ENCODE peak calls at places on chromosomes 16 and 17, in four cellular contexts. K is IMR-90, C is K562, F is GM12878. N is an unnamed sample.

GRCh38 chr17:79931517-79932309 is 92.5 kb upstream of the CBX4 start:
- DNase-seq in K (peak), C (no peak), F (no peak), N (no peak)

GRCh38 chr17:49575524-49576120 is at the start of gene NXPH3:
- DNase-seq in K (peak), C (peak), F (no peak), N (peak)

GRCh38 chr16:424033-424622 is 1.3 kb upstream of the RAB11FIP3 start:
- DNase-seq in K (peak), C (no peak), F (no peak), N (peak)

GRCh38 chr17:69506489-69506888 is 92.0 kb downstream of the MAP2K6 start:
- DNase-seq in K (no peak), C (no peak), F (no peak), N (no peak)

GRCh38 chr17:10762037-10762436 is 32.2 kb upstream of the TMEM220 start:
- DNase-seq in K (no peak), C (no peak), F (no peak), N (no peak)

GRCh38 chr16:11076259-11077018 is 132.1 kb downstream of the CLEC16A start:
- DNase-seq in K (peak), C (peak), F (peak), N (no peak)

GRCh38 chr16:82728901-82729300 is 102.1 kb downstream of the CDH13 start:
- DNase-seq in K (no peak), C (no peak), F (no peak), N (no peak)

GRCh38 chr16:89452241-89452640 is 38.1 kb downstream of the ANKRD11 start:
- DNase-seq in K (no peak), C (no peak), F (no peak), N (no peak)

GRCh38 chr16:84314814-84315213 is 20.1 kb downstream of the WFDC1 start:
- DNase-seq in K (peak), C (no peak), F (no peak), N (no peak)

GRCh38 chr16:48212033-48212432 is 32.1 kb upstream of the LONP2 start:
- DNase-seq in K (peak), C (no peak), F (no peak), N (no peak)

GRCh38 chr17:66290097-66290722 is 12.2 kb upstream of the PRKCA start:
- DNase-seq in K (no peak), C (peak), F (no peak), N (peak)

GRCh38 chr17:79191270-79191934 is 116.8 kb downstream of the ENGASE start:
- DNase-seq in K (no peak), C (no peak), F (no peak), N (no peak)

GRCh38 chr17:29726721-29727252 is 104.1 kb upstream of the CORO6 start:
- DNase-seq in K (peak), C (peak), F (peak), N (peak)

GRCh38 chr17:13813347-13814240 is 211.9 kb upstream of the HS3ST3A1 start:
- DNase-seq in K (no peak), C (no peak), F (no peak), N (no peak)

GRCh38 chr17:30323895-30324319 is 9.9 kb downstream of the TMIGD1 start:
- DNase-seq in K (no peak), C (peak), F (no peak), N (peak)

GRCh38 chr16:71584543-71585317 is 7.8 kb upstream of the TAT start:
- DNase-seq in K (no peak), C (no peak), F (no peak), N (no peak)

GRCh38 chr16:53937068-53937614 is 233.2 kb downstream of the FTO start:
- DNase-seq in K (no peak), C (no peak), F (no peak), N (no peak)

GRCh38 chr16:68991075-68991474 is 114.4 kb upstream of the HAS3 start:
- DNase-seq in K (no peak), C (no peak), F (no peak), N (no peak)

GRCh38 chr16:2476345-2476720 is 1.4 kb downstream of the TBC1D24 start:
- DNase-seq in K (no peak), C (no peak), F (no peak), N (no peak)

GRCh38 chr17:43020030-43020621 is 2.1 kb downstream of the VAT1 start:
- DNase-seq in K (no peak), C (no peak), F (no peak), N (peak)

GRCh38 chr17:38451030-38451839 is 23.0 kb downstream of the ARHGAP23 start:
- DNase-seq in K (peak), C (no peak), F (no peak), N (peak)

GRCh38 chr16:78317871-78318270 is 218.4 kb downstream of the WWOX start:
- DNase-seq in K (no peak), C (no peak), F (no peak), N (peak)

DNA sequence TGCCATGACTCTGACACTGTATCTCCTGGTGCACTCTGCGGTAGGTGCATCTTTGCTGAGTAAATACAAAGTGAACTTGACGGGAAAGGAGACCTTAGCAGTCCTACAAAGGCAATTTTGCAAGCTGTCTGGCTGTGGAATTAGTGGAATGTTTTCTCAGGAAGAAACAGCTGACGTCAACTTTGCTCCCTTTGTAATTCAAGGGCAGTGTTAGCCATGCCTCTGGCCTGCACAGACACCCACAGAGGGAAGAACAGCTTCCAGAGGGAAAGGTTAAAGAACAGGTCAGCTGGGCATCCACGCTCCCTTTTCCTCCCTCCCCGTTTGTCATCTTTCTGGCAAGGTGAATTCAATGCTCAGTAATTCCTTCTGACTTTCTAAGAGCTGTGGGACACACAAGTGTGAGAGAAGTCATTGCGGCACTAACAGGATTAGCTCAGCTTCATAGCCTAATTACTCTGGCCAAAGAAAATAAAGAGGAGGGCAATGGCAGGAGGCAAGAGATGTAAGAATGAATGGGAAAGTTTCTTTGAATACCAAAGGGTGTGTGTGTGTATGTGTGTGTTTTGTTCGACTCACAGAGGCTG is 476.9 kb upstream of the GOT2 start:
- DNase-seq in K (peak), C (no peak), F (no peak), N (peak)
- TF ChIP-seq FOS in K (no peak), C (no peak), F (no peak), N (peak)

DNA sequence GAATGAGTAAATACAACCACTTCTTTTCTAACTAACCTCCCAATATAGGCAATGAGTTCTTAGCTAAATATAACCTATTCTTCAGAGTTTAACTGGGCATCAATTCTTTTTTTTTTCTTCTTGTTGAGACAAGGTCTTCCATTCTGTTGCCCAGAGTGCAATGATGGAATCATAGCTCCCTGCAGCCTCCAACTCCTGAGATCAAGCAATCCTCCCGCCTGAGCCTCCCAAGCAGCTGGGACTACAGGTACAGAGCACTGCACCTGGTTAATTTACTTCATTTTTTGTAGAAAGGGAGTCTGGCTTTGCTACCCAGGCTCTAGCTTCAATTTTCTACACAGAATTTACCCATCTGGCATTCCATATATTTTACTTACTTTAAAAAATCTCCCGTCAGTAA is 1.1 kb downstream of the METTL16 start:
- DNase-seq in K (no peak), C (no peak), F (no peak), N (no peak)
- H2AFZ ChIP-seq in K (no peak), C (no peak), F (no peak), N (no peak)

GRCh38 chr17:1625507-1626080 is 3.0 kb downstream of the SLC43A2 start:
- DNase-seq in K (no peak), C (peak), F (no peak), N (peak)

GRCh38 chr17:1624650-1625049 is 4.0 kb downstream of the SLC43A2 start:
- DNase-seq in K (no peak), C (no peak), F (no peak), N (no peak)

GRCh38 chr17:1627219-1627986 is 1.2 kb downstream of the SLC43A2 start:
- DNase-seq in K (no peak), C (peak), F (no peak), N (no peak)

GRCh38 chr17:1625053-1625452 is 3.6 kb downstream of the SLC43A2 start:
- DNase-seq in K (no peak), C (no peak), F (no peak), N (peak)

DNA sequence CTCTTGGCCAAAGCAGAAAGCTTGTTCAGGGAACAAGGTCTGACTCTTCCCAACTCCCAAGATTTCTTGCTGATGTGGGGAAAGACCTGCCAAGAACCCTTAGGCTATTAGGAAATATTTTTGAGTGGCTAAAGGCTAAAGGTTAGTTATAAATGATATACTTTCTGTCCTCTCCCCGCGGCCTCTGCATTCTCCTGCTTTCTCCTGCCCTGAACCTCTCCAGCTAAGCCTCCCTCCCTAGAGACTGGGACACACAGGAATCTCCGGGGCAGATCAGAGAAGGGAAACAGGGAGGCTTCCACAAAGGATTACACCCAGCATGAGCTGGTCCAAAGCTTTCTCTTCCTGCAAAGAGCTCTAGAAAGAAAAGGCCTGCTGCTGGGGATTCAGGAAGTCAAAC is 2.3 kb downstream of the SLC43A2 start:
- DNase-seq in K (no peak), C (no peak), F (no peak), N (no peak)
- H3K27ac ChIP-seq in K (no peak), C (no peak), F (no peak), N (peak)

DNA sequence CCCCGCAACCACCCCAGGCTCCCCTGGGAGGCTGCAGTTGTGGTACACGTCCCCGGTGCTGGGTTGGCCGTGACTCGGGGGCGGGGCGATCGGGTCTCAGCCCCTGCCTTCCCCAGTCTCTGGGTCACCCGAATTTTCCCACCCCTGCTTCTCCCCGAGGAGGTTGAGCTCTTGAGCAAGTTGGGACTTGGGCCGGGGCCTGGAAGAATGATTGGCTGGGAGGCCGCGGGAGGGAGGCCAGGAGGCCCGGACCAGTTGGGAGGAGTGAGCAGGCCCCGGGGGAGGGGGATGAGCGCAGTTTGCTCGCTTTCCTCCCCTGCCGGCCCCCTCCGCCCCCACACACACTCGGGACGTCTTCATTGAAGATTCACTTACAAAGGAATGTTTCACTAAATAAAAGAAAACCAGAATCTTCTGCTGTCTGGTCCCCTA is 4.5 kb upstream of the HEXIM1 start:
- DNase-seq in K (peak), C (peak), F (no peak), N (no peak)
- TF ChIP-seq FOS in K (no peak), C (no peak), F (no peak), N (no peak)

DNA sequence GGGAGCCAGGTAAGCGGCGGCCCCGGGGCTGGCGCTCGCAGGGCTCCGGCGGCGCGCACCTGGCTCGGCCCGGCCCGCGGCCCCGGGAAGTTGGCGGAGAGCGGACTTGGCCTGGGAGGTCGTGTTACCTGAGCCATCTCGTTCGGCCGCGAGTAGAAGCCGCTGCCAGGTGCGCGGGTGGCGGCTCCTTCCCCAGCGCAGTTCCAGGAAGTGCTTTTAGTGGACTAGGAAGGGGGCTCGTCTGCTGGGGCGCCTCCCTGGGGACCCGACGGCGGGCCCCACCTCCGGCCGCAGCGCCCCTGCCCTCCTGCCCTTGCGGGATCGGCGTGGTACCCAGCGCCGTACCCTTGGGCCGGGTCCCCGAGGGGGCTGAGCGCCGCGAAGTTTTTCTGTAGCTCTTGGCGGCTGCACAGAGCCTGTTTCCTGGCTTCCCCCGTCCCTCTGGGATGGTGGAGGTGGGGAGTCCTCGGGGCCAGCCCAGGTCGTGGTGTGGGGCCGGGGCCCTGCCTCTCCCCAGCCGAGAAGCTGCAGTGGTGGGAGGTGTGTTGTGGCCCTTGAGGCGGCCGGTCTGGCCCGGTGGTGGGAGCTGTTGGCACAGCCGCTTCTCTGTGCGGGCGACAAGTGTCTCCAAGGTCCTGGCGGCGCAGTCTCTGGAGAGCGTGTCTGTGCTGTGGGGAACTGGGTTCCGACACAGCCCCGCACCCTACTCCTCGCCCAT is 96.9 kb downstream of the RAB11FIP4 start:
- DNase-seq in K (no peak), C (no peak), F (no peak), N (no peak)
- H2AFZ ChIP-seq in K (peak), C (peak), F (peak), N (no peak)

GRCh38 chr16:74748042-74748709 is 26.4 kb downstream of the FA2H start:
- DNase-seq in K (no peak), C (no peak), F (no peak), N (no peak)
- H3K27ac ChIP-seq in K (no peak), C (no peak), F (no peak), N (no peak)